ENCODE peak calls at places on chromosome 1, in four cellular contexts. F is astrocyte, G is fibroblast of lung, A is PC-9. M is an unnamed sample. For H4K20me1, the result is how much of the 10 kb centered on the place peaks cover.

GRCh38 chr1:100785399-100786082 is 66.0 kb downstream of the VCAM1 start:
- DNase-seq in G (peak), A (peak), F (peak), M (no peak)

GRCh38 chr1:11515403-11516300 is 36.7 kb downstream of the DISP3 start:
- DNase-seq in G (no peak), A (no peak), F (no peak), M (no peak)

GRCh38 chr1:221268295-221268694 is 389.1 kb downstream of the HLX start:
- DNase-seq in F (peak), G (peak), A (no peak), M (no peak)

GRCh38 chr1:90959352-90960206 is 62.3 kb downstream of the ZNF644 start:
- DNase-seq in G (peak), A (peak), F (peak), M (no peak)

GRCh38 chr1:172647987-172648386 is 10.9 kb upstream of the FASLG start:
- DNase-seq in A (no peak), F (no peak), G (no peak), M (no peak)

GRCh38 chr1:21517161-21517589 is 8.0 kb downstream of the ALPL start:
- DNase-seq in G (no peak), F (no peak), A (peak), M (no peak)

GRCh38 chr1:151443846-151444790 is 15.2 kb downstream of the POGZ start:
- DNase-seq in F (peak), A (peak), G (peak), M (peak)

GRCh38 chr1:182080955-182081582 is 19.6 kb upstream of the ZNF648 start:
- DNase-seq in G (peak), A (no peak), F (peak), M (peak)

GRCh38 chr1:109020693-109021092 is 21.2 kb downstream of the WDR47 start:
- DNase-seq in A (no peak), G (no peak), F (no peak), M (no peak)

GRCh38 chr1:225811622-225812487 is 1.9 kb downstream of the EPHX1 start:
- DNase-seq in F (no peak), A (no peak), G (no peak), M (no peak)

GRCh38 chr1:198173832-198174231 is 17.0 kb downstream of the NEK7 start:
- DNase-seq in F (no peak), A (no peak), G (no peak), M (no peak)
- H4K20me1 ChIP-seq in F (half or more), A (under half), G (under half), M (under half)

GRCh38 chr1:53267761-53268160 is 29.4 kb upstream of the MAGOH start:
- DNase-seq in F (no peak), G (no peak), A (no peak), M (no peak)

GRCh38 chr1:53262000-53262399 is 23.7 kb upstream of the MAGOH start:
- DNase-seq in A (no peak), G (no peak), F (no peak), M (no peak)

GRCh38 chr1:53265581-53265980 is 27.3 kb upstream of the MAGOH start:
- DNase-seq in A (no peak), F (no peak), G (no peak), M (no peak)

GRCh38 chr1:53264048-53264447 is 25.7 kb upstream of the MAGOH start:
- DNase-seq in G (no peak), F (no peak), A (no peak), M (no peak)

GRCh38 chr1:53266038-53266437 is 27.7 kb upstream of the MAGOH start:
- DNase-seq in G (no peak), F (no peak), A (no peak), M (no peak)
- TF ChIP-seq CTCF in G (no peak), F (peak), A (peak), M (peak)

GRCh38 chr1:54781023-54781723 is 16.9 kb upstream of the PARS2 start:
- DNase-seq in F (no peak), G (peak), A (no peak), M (no peak)
- TF ChIP-seq EZH2 in F (peak), G (peak), A (no peak), M (no peak)

GRCh38 chr1:230232352-230232751 is 165.3 kb downstream of the GALNT2 start:
- DNase-seq in F (no peak), G (no peak), A (no peak), M (no peak)
- H4K20me1 ChIP-seq in F (under half), G (under half), A (under half), M (under half)